ENCODE peak calls at places on chromosomes 7 and 10, in five cellular contexts. One of them, this sample, is unnamed.

GRCh38 chr10:72509206-72509799 is 116.6 kb downstream of the MICU1 start:
- DNase-seq in left ventricle myocardium inferior: no peak
- DNase-seq in tibial nerve: no peak
- DNase-seq in spleen: no peak
- DNase-seq in lower lobe of right lung: no peak
- DNase-seq in this sample: no peak

GRCh38 chr7:99733448-99733847 is 1.5 kb downstream of the CYP3A7 start:
- DNase-seq in left ventricle myocardium inferior: no peak
- DNase-seq in tibial nerve: no peak
- DNase-seq in spleen: no peak
- DNase-seq in lower lobe of right lung: no peak
- DNase-seq in this sample: no peak

GRCh38 chr7:120732256-120732655 is 125.7 kb downstream of the TSPAN12 start:
- DNase-seq in left ventricle myocardium inferior: no peak
- DNase-seq in tibial nerve: no peak
- DNase-seq in spleen: no peak
- DNase-seq in lower lobe of right lung: no peak
- DNase-seq in this sample: no peak

GRCh38 chr7:18715988-18716387 is 220.4 kb downstream of the HDAC9 start:
- DNase-seq in left ventricle myocardium inferior: no peak
- DNase-seq in tibial nerve: no peak
- DNase-seq in spleen: no peak
- DNase-seq in lower lobe of right lung: no peak
- DNase-seq in this sample: no peak

GRCh38 chr7:126557271-126557670 is 695.5 kb downstream of the GRM8 start:
- DNase-seq in left ventricle myocardium inferior: no peak
- DNase-seq in tibial nerve: no peak
- DNase-seq in spleen: no peak
- DNase-seq in lower lobe of right lung: no peak
- DNase-seq in this sample: no peak

GRCh38 chr7:1458676-1459511 is at the start of gene MICALL2:
- DNase-seq in left ventricle myocardium inferior: peak
- DNase-seq in tibial nerve: peak
- DNase-seq in spleen: peak
- DNase-seq in lower lobe of right lung: peak
- DNase-seq in this sample: peak

GRCh38 chr10:45044290-45044689 is 43.6 kb downstream of the ZNF22 start:
- DNase-seq in left ventricle myocardium inferior: no peak
- DNase-seq in tibial nerve: no peak
- DNase-seq in spleen: no peak
- DNase-seq in lower lobe of right lung: no peak
- DNase-seq in this sample: no peak

GRCh38 chr7:116307253-116307652 is 96.9 kb downstream of the TES start:
- DNase-seq in left ventricle myocardium inferior: no peak
- DNase-seq in tibial nerve: no peak
- DNase-seq in spleen: no peak
- DNase-seq in lower lobe of right lung: no peak
- DNase-seq in this sample: no peak

GRCh38 chr7:40571796-40572195 is 437.0 kb downstream of the SUGCT start:
- DNase-seq in left ventricle myocardium inferior: no peak
- DNase-seq in tibial nerve: no peak
- DNase-seq in spleen: no peak
- DNase-seq in lower lobe of right lung: no peak
- DNase-seq in this sample: peak

GRCh38 chr7:102004831-102005230 is 187.4 kb downstream of the CUX1 start:
- DNase-seq in left ventricle myocardium inferior: no peak
- DNase-seq in tibial nerve: no peak
- DNase-seq in spleen: no peak
- DNase-seq in lower lobe of right lung: no peak
- DNase-seq in this sample: peak

GRCh38 chr7:5630670-5631069 is 150.8 kb downstream of the RNF216 start:
- DNase-seq in left ventricle myocardium inferior: no peak
- DNase-seq in tibial nerve: no peak
- DNase-seq in spleen: peak
- DNase-seq in lower lobe of right lung: no peak
- DNase-seq in this sample: no peak

GRCh38 chr7:10100572-10100971 is 873.1 kb upstream of the PHF14 start:
- DNase-seq in left ventricle myocardium inferior: no peak
- DNase-seq in tibial nerve: no peak
- DNase-seq in spleen: no peak
- DNase-seq in lower lobe of right lung: no peak
- DNase-seq in this sample: no peak

GRCh38 chr10:105044902-105045301 is 403.8 kb downstream of the SORCS3 start:
- DNase-seq in left ventricle myocardium inferior: no peak
- DNase-seq in tibial nerve: no peak
- DNase-seq in spleen: no peak
- DNase-seq in lower lobe of right lung: no peak
- DNase-seq in this sample: no peak
- H3K27ac ChIP-seq in left ventricle myocardium inferior: no peak
- H3K27ac ChIP-seq in tibial nerve: no peak
- H3K27ac ChIP-seq in spleen: no peak
- H3K27ac ChIP-seq in lower lobe of right lung: no peak
- H3K27ac ChIP-seq in this sample: no peak

GRCh38 chr10:32950457-32951109 is 7.4 kb downstream of the ITGB1 start:
- DNase-seq in left ventricle myocardium inferior: no peak
- DNase-seq in tibial nerve: no peak
- DNase-seq in spleen: no peak
- DNase-seq in lower lobe of right lung: no peak
- DNase-seq in this sample: no peak
- H3K4me3 ChIP-seq in left ventricle myocardium inferior: no peak
- H3K4me3 ChIP-seq in tibial nerve: no peak
- H3K4me3 ChIP-seq in spleen: no peak
- H3K4me3 ChIP-seq in lower lobe of right lung: no peak
- H3K4me3 ChIP-seq in this sample: no peak

DNA sequence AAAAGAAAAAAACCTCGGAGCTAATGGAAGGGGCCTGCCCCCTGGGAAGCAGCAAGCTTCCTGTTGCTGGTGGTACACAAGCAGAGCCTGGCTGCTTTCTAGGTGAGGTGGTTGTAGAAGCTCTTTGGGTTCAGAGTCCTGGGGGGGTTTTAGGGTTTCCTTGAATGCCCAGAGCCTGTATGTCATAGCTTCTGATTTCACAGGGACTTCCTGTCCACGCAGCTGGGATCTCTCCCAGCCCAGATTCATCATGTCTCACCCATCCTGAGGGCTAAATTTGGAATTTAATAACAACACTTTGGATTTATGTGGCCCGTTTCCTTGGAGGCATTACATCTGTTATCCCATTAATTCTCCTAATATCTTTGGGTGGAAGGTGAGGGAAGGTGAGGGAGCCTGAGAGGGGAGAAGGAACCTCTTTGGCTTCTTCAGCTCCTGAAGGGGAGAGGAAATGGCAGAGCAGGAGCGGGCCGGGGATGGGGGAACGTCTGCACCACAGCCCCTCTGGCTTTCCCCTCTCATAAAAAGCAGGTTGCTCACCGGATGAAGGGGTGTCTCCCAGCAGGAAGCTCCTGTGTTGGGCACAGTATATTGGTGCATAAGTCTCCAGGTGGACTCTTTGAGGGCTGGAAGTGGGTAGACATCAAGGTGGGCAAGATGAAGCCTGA is 19.7 kb downstream of the RPS24 start:
- DNase-seq in left ventricle myocardium inferior: no peak
- DNase-seq in tibial nerve: no peak
- DNase-seq in spleen: no peak
- DNase-seq in lower lobe of right lung: no peak
- DNase-seq in this sample: no peak
- H3K27ac ChIP-seq in left ventricle myocardium inferior: no peak
- H3K27ac ChIP-seq in tibial nerve: no peak
- H3K27ac ChIP-seq in spleen: no peak
- H3K27ac ChIP-seq in lower lobe of right lung: no peak
- H3K27ac ChIP-seq in this sample: no peak

GRCh38 chr7:25297231-25297630 is 68.9 kb upstream of the NPVF start:
- DNase-seq in left ventricle myocardium inferior: no peak
- DNase-seq in tibial nerve: no peak
- DNase-seq in spleen: no peak
- DNase-seq in lower lobe of right lung: no peak
- DNase-seq in this sample: no peak
- H3K4me3 ChIP-seq in left ventricle myocardium inferior: no peak
- H3K4me3 ChIP-seq in tibial nerve: no peak
- H3K4me3 ChIP-seq in spleen: no peak
- H3K4me3 ChIP-seq in lower lobe of right lung: no peak
- H3K4me3 ChIP-seq in this sample: no peak

This sample was measured in right cardiac atrium.